ENCODE peak calls at places on chromosomes 1 and 21, in ten cellular contexts. S is RWPE1; D is kidney; O is CD8-positive, alpha-beta T cell; M is AG09319; K is hippocampal formation; X is non-pigmented ciliary epithelial cell; V is NCI-H460; I is NCI-H1105 treated with DMSO at 0.1 percent for 48 hours; R is activated CD4-positive, alpha-beta T cell treated with anti-CD3 and anti-CD28 coated beads for 48 hours. J is an unnamed sample.

GRCh38 chr1:153882296-153882912 is 40.4 kb downstream of the GATAD2B start:
- DNase-seq in S (no peak), D (no peak), O (no peak), M (no peak), K (no peak), X (no peak), V (no peak), I (peak; percentile 46), R (no peak), J (no peak)

GRCh38 chr1:203166192-203166940 is 9.3 kb downstream of the MYBPH start:
- DNase-seq in S (peak; percentile 46), D (peak; percentile 66), O (no peak), M (no peak), K (no peak), X (no peak), V (no peak), I (no peak), R (peak; percentile 21), J (no peak)

GRCh38 chr21:37914211-37914900 is 1.9 kb downstream of the KCNJ6 start:
- DNase-seq in S (peak; percentile 46), D (no peak), O (no peak), M (no peak), K (no peak), X (no peak), V (no peak), I (peak; percentile 75), R (peak; percentile 33), J (no peak)

GRCh38 chr1:177849588-177849987 is 120.3 kb downstream of the SEC16B start:
- DNase-seq in S (no peak), D (no peak), O (no peak), M (no peak), K (no peak), X (no peak), V (no peak), I (no peak), R (no peak), J (no peak)

GRCh38 chr1:37739222-37739621 is 25.7 kb downstream of the EPHA10 start:
- DNase-seq in S (peak; percentile 49), D (no peak), O (no peak), M (no peak), K (no peak), X (no peak), V (no peak), I (no peak), R (peak; percentile 28), J (peak; percentile 76)

GRCh38 chr1:16625497-16626408 is 12.4 kb upstream of the NBPF1 start:
- DNase-seq in S (no peak), D (peak; percentile 86), O (no peak), M (no peak), K (no peak), X (no peak), V (no peak), I (no peak), R (peak; percentile 12), J (no peak)

GRCh38 chr1:93917302-93917701 is 8.1 kb upstream of the GCLM start:
- DNase-seq in S (no peak), D (no peak), O (no peak), M (no peak), K (no peak), X (no peak), V (no peak), I (no peak), R (no peak), J (no peak)

GRCh38 chr1:153919879-153920852 is 2.6 kb downstream of the GATAD2B start:
- DNase-seq in S (peak; percentile 5), D (no peak), O (no peak), M (no peak), K (no peak), X (no peak), V (no peak), I (no peak), R (no peak), J (no peak)